ENCODE peak calls at places on chromosomes 1 and 21, in six cellular contexts. F is tibial nerve, J is thoracic aorta, D is lung, H is psoas muscle, Y is heart left ventricle. M is an unnamed sample.

GRCh38 chr1:61659061-61659460 is 65.9 kb downstream of the TM2D1 start:
- DNase-seq in F (no peak), J (no peak), D (no peak), H (no peak), Y (no peak), M (no peak)

GRCh38 chr1:51584021-51584420 is 32.9 kb upstream of the OSBPL9 start:
- DNase-seq in F (no peak), J (no peak), D (no peak), H (no peak), Y (no peak), M (no peak)

GRCh38 chr1:231748744-231749143 is 122.2 kb downstream of the DISC1 start:
- DNase-seq in F (no peak), J (no peak), D (no peak), H (no peak), Y (peak; percentile 28), M (no peak)

GRCh38 chr1:101235241-101235695 is 1.6 kb upstream of the S1PR1 start:
- DNase-seq in F (no peak), J (no peak), D (no peak), H (no peak), Y (no peak), M (no peak)

GRCh38 chr1:25799346-25799720 is 660 bp upstream of the SELENON start:
- DNase-seq in F (no peak), J (no peak), D (no peak), H (no peak), Y (no peak), M (no peak)

GRCh38 chr1:153877112-153877511 is 45.7 kb downstream of the GATAD2B start:
- DNase-seq in F (no peak), J (no peak), D (no peak), H (no peak), Y (no peak), M (no peak)

GRCh38 chr1:226069818-226070489 is 7.4 kb downstream of the H3-3A start:
- DNase-seq in F (no peak), J (no peak), D (no peak), H (no peak), Y (no peak), M (no peak)

GRCh38 chr1:153793973-153794615 is 18.9 kb downstream of the SLC27A3 start:
- DNase-seq in F (no peak), J (no peak), D (no peak), H (peak; percentile 5), Y (no peak), M (no peak)

GRCh38 chr1:150551049-150551783 is 2.0 kb downstream of the ADAMTSL4 start:
- DNase-seq in F (no peak), J (no peak), D (no peak), H (no peak), Y (peak; percentile 53), M (no peak)

GRCh38 chr1:183834568-183834967 is 29.6 kb downstream of the RGL1 start:
- DNase-seq in F (no peak), J (no peak), D (no peak), H (no peak), Y (no peak), M (no peak)

GRCh38 chr1:246577720-246578106 is 11.5 kb downstream of the CNST start:
- DNase-seq in F (no peak), J (no peak), D (no peak), H (no peak), Y (no peak), M (no peak)

GRCh38 chr21:45889115-45889708 is 92.4 kb upstream of the COL6A1 start:
- DNase-seq in F (no peak), J (no peak), D (no peak), H (no peak), Y (peak; percentile 19), M (no peak)

GRCh38 chr1:160069460-160070231 is at the start of gene KCNJ10:
- DNase-seq in F (no peak), J (no peak), D (no peak), H (no peak), Y (no peak), M (no peak)

GRCh38 chr1:226547754-226548191 is 791 bp upstream of the STUM start:
- DNase-seq in F (peak; percentile 72), J (peak; percentile 35), D (peak; percentile 79), H (peak; percentile 76), Y (peak; percentile 87), M (peak; percentile 87)

GRCh38 chr1:53141487-53142055 is 867 bp downstream of the SLC1A7 start:
- DNase-seq in F (no peak), J (no peak), D (no peak), H (no peak), Y (no peak), M (no peak)
- H3K27ac ChIP-seq in F (peak overlapping the region; percentile 7), J (no peak overlapping the region), D (no peak overlapping the region), H (no peak overlapping the region), Y (no peak overlapping the region), M (no peak overlapping the region)

GRCh38 chr21:42222821-42223390 is 4.0 kb downstream of the ABCG1 start:
- DNase-seq in F (no peak), J (no peak), D (no peak), H (no peak), Y (no peak), M (no peak)

GRCh38 chr21:42225571-42226155 is 6.7 kb downstream of the ABCG1 start:
- DNase-seq in F (no peak), J (no peak), D (no peak), H (no peak), Y (no peak), M (no peak)

GRCh38 chr21:42222386-42222785 is 3.4 kb downstream of the ABCG1 start:
- DNase-seq in F (no peak), J (no peak), D (no peak), H (no peak), Y (no peak), M (no peak)

GRCh38 chr21:42225042-42225441 is 6.1 kb downstream of the ABCG1 start:
- DNase-seq in F (no peak), J (no peak), D (no peak), H (no peak), Y (no peak), M (no peak)

DNA sequence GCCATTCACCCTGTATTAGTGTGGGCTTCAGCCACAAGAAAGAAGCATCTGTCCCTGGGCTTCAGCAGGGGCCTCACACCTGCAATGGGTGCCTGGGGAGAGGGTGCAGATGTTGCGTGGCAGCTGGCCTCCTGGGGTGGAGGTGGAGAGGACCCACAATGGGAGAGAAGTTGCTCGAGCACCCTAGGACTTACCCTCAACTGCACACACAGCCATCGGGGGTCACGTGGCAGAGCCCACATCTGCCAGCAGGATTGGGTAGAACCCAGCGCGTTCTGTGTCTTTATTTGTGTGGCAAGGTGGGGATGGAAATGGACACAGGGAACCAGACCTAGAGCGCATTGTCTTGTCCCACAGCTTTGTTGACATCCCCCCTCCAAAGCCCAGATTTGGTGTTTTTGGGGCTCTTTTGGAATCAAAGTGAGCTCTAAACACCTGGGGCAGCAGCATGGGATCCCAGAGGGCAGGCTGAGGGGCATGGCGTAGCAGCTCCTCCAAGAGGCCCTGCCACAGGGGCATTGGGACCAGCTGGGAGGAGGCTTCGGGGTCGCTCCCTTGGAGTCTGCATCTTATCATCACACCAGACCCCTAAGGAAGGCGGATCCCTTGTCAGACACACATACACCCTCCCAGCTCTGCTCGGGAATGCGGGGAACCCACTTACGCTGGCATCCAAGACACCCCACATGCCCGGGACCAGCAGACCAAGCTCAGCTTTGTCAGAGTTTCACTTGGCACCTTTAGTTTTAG is 5.1 kb downstream of the ABCG1 start:
- DNase-seq in F (no peak), J (no peak), D (no peak), H (no peak), Y (no peak), M (no peak)
- H3K4me1 ChIP-seq in F (peaks cover 13% of the 10 kb centered on the region), J (peaks cover 18% of the 10 kb centered on the region), D (peaks cover 19% of the 10 kb centered on the region), H (peaks cover 34% of the 10 kb centered on the region), Y (peaks cover 50% of the 10 kb centered on the region), M (peaks cover 47% of the 10 kb centered on the region)

GRCh38 chr1:173660306-173660705 is 9.3 kb downstream of the ANKRD45 start:
- DNase-seq in F (no peak), J (no peak), D (no peak), H (no peak), Y (no peak), M (no peak)

GRCh38 chr1:173661271-173661670 is 8.4 kb downstream of the ANKRD45 start:
- DNase-seq in F (no peak), J (no peak), D (no peak), H (no peak), Y (no peak), M (no peak)

GRCh38 chr1:173666646-173667045 is 3.0 kb downstream of the ANKRD45 start:
- DNase-seq in F (no peak), J (no peak), D (no peak), H (no peak), Y (no peak), M (no peak)

GRCh38 chr1:173661763-173662162 is 7.9 kb downstream of the ANKRD45 start:
- DNase-seq in F (no peak), J (no peak), D (no peak), H (no peak), Y (no peak), M (no peak)

DNA sequence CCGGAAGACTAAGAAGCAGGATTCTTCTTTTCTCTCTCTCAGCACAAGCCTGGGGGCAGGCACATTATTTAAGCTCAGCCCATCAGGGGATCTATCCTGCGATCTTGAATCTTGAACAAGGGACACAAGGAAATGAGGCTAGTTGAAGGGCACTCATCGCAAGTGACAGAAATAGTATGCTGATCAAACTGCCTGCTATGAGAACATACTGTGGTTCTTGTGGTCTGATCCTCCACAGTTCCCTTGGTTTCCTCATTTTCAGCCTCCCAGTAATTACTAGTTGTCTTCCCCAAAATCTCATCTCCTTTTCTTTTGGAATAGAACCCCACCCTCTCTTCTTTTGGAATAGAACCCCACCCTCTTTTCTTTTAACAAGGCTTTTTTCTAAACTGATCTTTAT is 6.5 kb downstream of the ANKRD45 start:
- DNase-seq in F (no peak), J (no peak), D (no peak), H (no peak), Y (no peak), M (no peak)
- H3K27ac ChIP-seq in F (no peak overlapping the region), J (no peak overlapping the region), D (no peak overlapping the region), H (no peak overlapping the region), Y (no peak overlapping the region), M (no peak overlapping the region)

GRCh38 chr1:23570001-23570691 is 10.8 kb upstream of the ID3 start:
- DNase-seq in F (no peak), J (no peak), D (no peak), H (no peak), Y (no peak), M (no peak)
- H3K4me1 ChIP-seq in F (peaks cover 22% of the 10 kb centered on the region), J (peaks cover 3% of the 10 kb centered on the region), D (peaks cover 14% of the 10 kb centered on the region), H (peaks cover 10% of the 10 kb centered on the region), Y (peaks cover 23% of the 10 kb centered on the region), M (no peaks in the 10 kb centered on the region)

GRCh38 chr1:74368335-74368734 is 133.1 kb downstream of the TNNI3K start:
- DNase-seq in F (no peak), J (no peak), D (no peak), H (no peak), Y (no peak), M (no peak)
- H3K27ac ChIP-seq in F (no peak overlapping the region), J (no peak overlapping the region), D (no peak overlapping the region), H (no peak overlapping the region), Y (no peak overlapping the region), M (no peak overlapping the region)